ENCODE peak calls at places on chromosomes 16 and 17, in ten cellular contexts. W, F, J, Z, U, S, H, O, K and M are unnamed samples.

GRCh38 chr17:80688994-80689635 is 144.5 kb downstream of the RPTOR start:
- DNase-seq in Z (no peak), J (no peak), H (no peak), W (no peak), O (no peak), U (no peak), F (no peak), S (no peak), K (no peak), M (no peak)

GRCh38 chr17:16937431-16937830 is 34.5 kb downstream of the TNFRSF13B start:
- DNase-seq in Z (no peak), K (peak), U (no peak), W (no peak), J (no peak), F (no peak), O (no peak), S (no peak), H (no peak), M (no peak)

GRCh38 chr16:27892879-27893278 is 170.6 kb downstream of the GSG1L start:
- DNase-seq in S (no peak), K (peak), F (no peak), U (no peak), W (no peak), H (no peak), J (no peak), O (no peak), Z (no peak), M (no peak)

GRCh38 chr17:40953876-40954275 is 12.9 kb downstream of the KRT39 start:
- DNase-seq in W (no peak), F (no peak), K (no peak), O (no peak), U (no peak), Z (no peak), H (no peak), S (no peak), J (no peak), M (no peak)

GRCh38 chr16:48607056-48607825 is 2.7 kb downstream of the N4BP1 start:
- DNase-seq in J (peak), Z (no peak), U (no peak), O (no peak), H (no peak), S (no peak), F (no peak), K (no peak), W (no peak), M (no peak)

GRCh38 chr17:66776999-66777688 is 57.8 kb upstream of the CACNG5 start:
- DNase-seq in K (no peak), Z (no peak), H (no peak), U (no peak), S (no peak), W (no peak), O (no peak), F (no peak), J (no peak), M (no peak)

GRCh38 chr17:50279181-50279526 is 4.9 kb downstream of the TMEM92 start:
- DNase-seq in H (no peak), K (no peak), W (no peak), F (no peak), U (no peak), Z (peak), O (no peak), S (no peak), J (no peak), M (no peak)

GRCh38 chr16:85150331-85150940 is 38.2 kb upstream of the CIBAR2 start:
- DNase-seq in S (no peak), J (no peak), U (no peak), H (no peak), K (no peak), O (no peak), F (no peak), W (no peak), Z (no peak), M (no peak)

GRCh38 chr17:49000943-49001342 is 3.8 kb downstream of the IGF2BP1 start:
- DNase-seq in S (no peak), J (no peak), O (no peak), W (no peak), U (no peak), F (no peak), H (no peak), Z (no peak), K (no peak), M (no peak)

GRCh38 chr17:29566473-29567361 is at the start of gene ABHD15:
- DNase-seq in F (peak), K (peak), O (no peak), W (peak), U (no peak), S (no peak), H (no peak), J (peak), Z (peak), M (no peak)

GRCh38 chr16:78294538-78295225 is 195.2 kb downstream of the WWOX start:
- DNase-seq in O (no peak), U (no peak), H (no peak), J (no peak), S (no peak), K (no peak), F (no peak), W (no peak), Z (no peak), M (no peak)

GRCh38 chr17:57983446-57983845 is 4.6 kb downstream of the VEZF1 start:
- DNase-seq in J (no peak), H (no peak), S (no peak), O (no peak), K (no peak), W (no peak), F (no peak), U (no peak), Z (no peak), M (no peak)

GRCh38 chr17:62986549-62986948 is 20.5 kb downstream of the TANC2 start:
- DNase-seq in W (no peak), Z (no peak), H (no peak), O (no peak), F (no peak), S (no peak), J (no peak), U (no peak), K (no peak), M (no peak)

GRCh38 chr16:89478576-89479221 is 11.7 kb downstream of the ANKRD11 start:
- DNase-seq in H (no peak), W (no peak), J (no peak), S (no peak), K (no peak), O (no peak), F (peak), Z (no peak), U (no peak), M (no peak)

GRCh38 chr17:44627513-44627912 is 28.8 kb upstream of the MEIOC start:
- DNase-seq in O (no peak), S (no peak), W (no peak), F (no peak), H (no peak), Z (no peak), J (no peak), K (no peak), U (no peak), M (no peak)

GRCh38 chr17:48598727-48599126 is 5.1 kb upstream of the HOXB5 start:
- DNase-seq in U (no peak), W (no peak), Z (no peak), H (no peak), O (no peak), J (no peak), S (no peak), K (no peak), F (no peak), M (no peak)

GRCh38 chr17:63531022-63531965 is 8.1 kb downstream of the KCNH6 start:
- DNase-seq in O (no peak), H (no peak), Z (no peak), J (no peak), W (no peak), K (no peak), U (no peak), F (no peak), S (no peak), M (no peak)

GRCh38 chr16:51762081-51762995 is 611.3 kb upstream of the SALL1 start:
- DNase-seq in Z (peak), S (peak), J (peak), U (peak), O (peak), W (no peak), F (peak), K (peak), H (peak), M (peak)

GRCh38 chr16:66127459-66128362 is 238.8 kb upstream of the CDH5 start:
- DNase-seq in S (no peak), Z (peak), F (peak), O (no peak), J (no peak), U (peak), W (no peak), K (peak), H (no peak), M (no peak)

GRCh38 chr17:63478814-63479494 is 2.1 kb downstream of the ACE start:
- DNase-seq in Z (peak), J (peak), U (peak), O (peak), H (peak), F (peak), S (peak), K (peak), W (peak), M (peak)

GRCh38 chr16:66984902-66985311 is 3.5 kb upstream of the CES4A start:
- DNase-seq in O (no peak), W (no peak), S (no peak), J (no peak), Z (no peak), F (no peak), H (no peak), K (no peak), U (no peak), M (no peak)

GRCh38 chr17:63425478-63425877 is 20.6 kb downstream of the CYB561 start:
- DNase-seq in K (peak), F (peak), J (peak), S (peak), W (peak), Z (peak), H (peak), U (peak), O (no peak), M (peak)

GRCh38 chr17:236641-237405 is 55.4 kb upstream of the DOC2B start:
- DNase-seq in W (no peak), J (no peak), U (no peak), F (peak), Z (no peak), O (no peak), S (no peak), K (peak), H (no peak), M (no peak)

GRCh38 chr16:1181715-1182671 is 29.1 kb downstream of the CACNA1H start:
- DNase-seq in U (no peak), K (no peak), W (no peak), S (no peak), Z (peak), H (peak), O (no peak), F (peak), J (peak), M (peak)

GRCh38 chr17:68599091-68599872 is 1.9 kb downstream of the FAM20A start:
- DNase-seq in W (no peak), J (no peak), F (no peak), H (no peak), U (no peak), O (no peak), K (no peak), Z (no peak), S (no peak), M (no peak)

GRCh38 chr17:68600881-68601564 is at the start of gene FAM20A:
- DNase-seq in J (peak), O (no peak), S (no peak), F (peak), U (peak), H (peak), Z (peak), W (no peak), K (peak), M (no peak)

GRCh38 chr17:68599873-68600122 is 1.4 kb downstream of the FAM20A start:
- DNase-seq in O (no peak), F (peak), W (no peak), Z (no peak), S (no peak), H (no peak), J (no peak), U (no peak), K (no peak), M (no peak)

GRCh38 chr17:68601565-68602266 is 549 bp upstream of the FAM20A start:
- DNase-seq in S (no peak), W (no peak), O (no peak), J (no peak), Z (peak), F (peak), H (no peak), U (no peak), K (no peak), M (no peak)

DNA sequence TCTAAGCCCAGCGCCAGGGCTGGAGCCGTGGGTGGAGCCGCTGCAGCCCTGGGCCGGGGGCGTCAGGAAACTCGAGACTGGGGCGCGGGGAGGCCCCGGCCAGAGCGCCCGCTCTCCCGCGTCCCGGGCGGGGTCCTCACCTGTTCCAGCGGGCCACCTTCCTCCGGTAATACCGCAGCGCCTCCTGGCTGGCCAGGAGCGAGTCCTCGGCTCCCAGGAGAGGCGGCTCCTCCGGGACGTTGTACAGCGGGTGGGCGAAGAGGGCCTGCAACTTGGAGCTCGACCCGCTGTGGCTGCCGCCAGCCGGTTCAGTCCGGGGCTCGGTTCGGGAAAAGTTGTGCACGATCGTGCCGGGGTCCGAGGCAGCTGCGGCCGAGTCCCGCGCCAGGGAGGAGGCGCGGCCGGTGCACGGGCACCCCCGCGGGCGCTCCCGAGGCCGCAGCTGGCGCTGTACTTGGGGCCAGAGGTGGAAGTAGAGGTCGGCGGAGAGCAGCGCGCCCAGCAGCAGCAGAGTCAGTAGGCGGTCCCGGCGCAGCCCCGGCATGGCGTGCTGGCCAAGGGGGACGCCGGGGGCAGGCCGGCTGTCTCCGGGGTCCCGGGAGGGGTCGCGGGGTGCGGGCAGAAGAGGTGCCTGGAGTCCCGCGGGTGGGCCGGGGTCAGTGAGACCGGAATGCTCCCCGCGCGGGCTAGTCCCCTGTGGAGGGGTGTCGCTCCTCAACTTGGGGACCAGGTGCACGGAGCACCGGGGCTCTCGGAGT is 865 bp downstream of the FAM20A start:
- DNase-seq in K (peak), W (no peak), U (peak), O (no peak), H (peak), F (peak), J (peak), S (no peak), Z (no peak), M (no peak)
- TF ChIP-seq CTCF in K (no peak), W (no peak), U (no peak), O (no peak), H (peak), F (no peak), J (no peak), S (peak), Z (no peak), M (no peak)

GRCh38 chr17:77923135-77923534 is 35.4 kb upstream of the TNRC6C start:
- DNase-seq in J (no peak), S (no peak), U (no peak), Z (no peak), H (no peak), O (no peak), F (no peak), W (no peak), K (no peak), M (no peak)
- TF ChIP-seq CTCF in J (no peak), S (no peak), U (no peak), Z (no peak), H (no peak), O (no peak), F (no peak), W (no peak), K (no peak), M (no peak)

GRCh38 chr16:81321537-81321936 is 6.8 kb downstream of the GAN start:
- DNase-seq in H (no peak), Z (no peak), W (no peak), F (no peak), S (no peak), U (no peak), O (no peak), J (no peak), K (no peak), M (no peak)

GRCh38 chr16:81329947-81330346 is 15.2 kb downstream of the GAN start:
- DNase-seq in S (no peak), Z (no peak), W (no peak), U (no peak), O (no peak), K (no peak), H (no peak), J (no peak), F (no peak), M (no peak)

GRCh38 chr16:81327483-81328196 is 12.9 kb downstream of the GAN start:
- DNase-seq in K (no peak), H (no peak), W (no peak), U (no peak), F (no peak), S (no peak), J (no peak), Z (no peak), O (no peak), M (no peak)

GRCh38 chr16:81324808-81325207 is 10.0 kb downstream of the GAN start:
- DNase-seq in S (no peak), H (no peak), O (no peak), U (no peak), K (no peak), W (no peak), Z (no peak), J (no peak), F (no peak), M (no peak)

DNA sequence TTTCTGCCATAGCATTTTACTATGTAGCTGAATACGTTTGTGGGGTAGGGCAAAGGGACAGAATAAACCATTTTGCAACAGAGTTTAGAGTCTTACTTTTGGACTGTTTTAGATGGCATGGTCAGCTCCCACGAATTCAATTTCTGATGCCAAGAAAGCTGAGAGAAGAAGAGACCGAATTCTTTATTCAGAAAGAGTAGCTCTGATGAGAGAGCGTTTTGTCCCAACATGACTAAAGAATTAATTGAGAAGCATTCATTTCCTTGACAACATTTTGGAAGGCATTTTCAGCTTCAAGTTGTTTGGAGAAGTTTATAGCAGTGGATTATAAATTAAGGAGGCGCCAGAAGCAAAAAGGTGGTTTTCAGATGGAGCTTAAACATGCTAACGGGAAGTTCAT is 12.2 kb downstream of the GAN start:
- DNase-seq in Z (no peak), F (no peak), K (no peak), O (no peak), U (no peak), W (no peak), H (no peak), J (no peak), S (no peak), M (no peak)
- TF ChIP-seq CTCF in Z (no peak), F (no peak), K (no peak), O (no peak), U (no peak), W (no peak), H (no peak), J (no peak), S (no peak), M (no peak)

DNA sequence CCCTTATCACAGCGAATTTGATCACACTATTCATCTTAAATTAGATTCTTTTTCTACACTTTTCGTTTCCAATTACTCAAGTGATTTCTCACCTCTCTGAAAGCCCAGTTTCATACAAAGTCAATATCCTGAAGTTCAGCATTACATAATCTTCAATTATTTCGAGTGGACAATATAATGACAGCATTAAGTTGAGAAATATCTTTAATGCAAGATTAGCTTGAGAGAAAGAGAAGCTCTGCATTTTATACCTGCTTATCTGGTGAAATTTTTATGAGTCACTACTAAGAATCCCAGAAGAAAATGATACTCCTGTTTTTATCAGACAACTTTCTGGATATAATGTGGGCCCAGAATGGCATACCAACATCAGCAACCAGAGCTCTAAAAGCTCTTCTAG is 509.6 kb downstream of the KCNJ2 start:
- DNase-seq in U (no peak), S (no peak), O (no peak), W (no peak), J (no peak), K (no peak), H (no peak), F (no peak), Z (no peak), M (no peak)
- TF ChIP-seq CTCF in U (no peak), S (no peak), O (no peak), W (no peak), J (no peak), K (no peak), H (no peak), F (no peak), Z (no peak), M (no peak)